ENCODE peak calls at places on chromosome 12, in seven cellular contexts. U is endodermal cell; A is CD8-positive, alpha-beta memory T cell; G is IMR-90; K is heart right ventricle; P is esophagus squamous epithelium; R is HAP-1. X is an unnamed sample. For H3K4me1, the result is how much of the 10 kb centered on the place peaks cover.

GRCh38 chr12:39902823-39903222 is 203.1 kb downstream of the SLC2A13 start:
- DNase-seq in U (no peak), A (no peak), G (no peak), K (no peak), P (no peak), R (no peak), X (no peak)

GRCh38 chr12:62732861-62733427 is 202.0 kb downstream of the PPM1H start:
- DNase-seq in U (no peak), A (no peak), G (peak), K (no peak), P (no peak), R (no peak), X (no peak)

GRCh38 chr12:76633415-76633814 is 73.8 kb upstream of the OSBPL8 start:
- DNase-seq in U (no peak), A (no peak), G (no peak), K (peak), P (no peak), R (peak), X (no peak)

GRCh38 chr12:57476162-57476992 is 3.3 kb downstream of the ARHGAP9 start:
- DNase-seq in U (peak), A (peak), G (no peak), K (no peak), P (no peak), R (no peak), X (no peak)

GRCh38 chr12:69024907-69025306 is 91.9 kb upstream of the CPM start:
- DNase-seq in U (no peak), A (no peak), G (peak), K (no peak), P (no peak), R (no peak), X (no peak)

GRCh38 chr12:69583203-69583602 is 2.1 kb upstream of the CCT2 start:
- DNase-seq in U (peak), A (no peak), G (no peak), K (no peak), P (no peak), R (peak), X (no peak)

GRCh38 chr12:79874665-79875064 is 60.2 kb downstream of the PPP1R12A start:
- DNase-seq in U (peak), A (no peak), G (no peak), K (no peak), P (no peak), R (no peak), X (no peak)

GRCh38 chr12:57118711-57119271 is 7.6 kb upstream of the STAT6 start:
- DNase-seq in U (no peak), A (no peak), G (peak), K (no peak), P (no peak), R (no peak), X (no peak)

GRCh38 chr12:29008786-29009185 is 140.3 kb upstream of the FAR2 start:
- DNase-seq in U (no peak), A (no peak), G (no peak), K (no peak), P (no peak), R (no peak), X (no peak)

GRCh38 chr12:102629262-102629888 is 149.0 kb upstream of the IGF1 start:
- DNase-seq in U (no peak), A (no peak), G (peak), K (no peak), P (no peak), R (no peak), X (no peak)

GRCh38 chr12:91613223-91613779 is 430.7 kb upstream of the DCN start:
- DNase-seq in U (no peak), A (no peak), G (no peak), K (no peak), P (no peak), R (no peak), X (no peak)

GRCh38 chr12:73529954-73530353 is 1007.7 kb upstream of the ATXN7L3B start:
- DNase-seq in U (no peak), A (no peak), G (no peak), K (no peak), P (no peak), R (no peak), X (no peak)

GRCh38 chr12:28993720-28994119 is 155.4 kb upstream of the FAR2 start:
- DNase-seq in U (peak), A (no peak), G (no peak), K (no peak), P (no peak), R (no peak), X (no peak)

GRCh38 chr12:116125981-116126566 is 151.4 kb downstream of the MED13L start:
- DNase-seq in U (peak), A (no peak), G (no peak), K (no peak), P (no peak), R (no peak), X (no peak)

GRCh38 chr12:116123511-116124258 is 153.8 kb downstream of the MED13L start:
- DNase-seq in U (peak), A (no peak), G (peak), K (peak), P (no peak), R (peak), X (no peak)

GRCh38 chr12:116122639-116123038 is 154.9 kb downstream of the MED13L start:
- DNase-seq in U (no peak), A (no peak), G (no peak), K (no peak), P (no peak), R (no peak), X (no peak)

GRCh38 chr12:116126610-116127009 is 150.9 kb downstream of the MED13L start:
- DNase-seq in U (no peak), A (no peak), G (peak), K (no peak), P (no peak), R (no peak), X (no peak)

GRCh38 chr12:116125084-116125483 is 152.4 kb downstream of the MED13L start:
- DNase-seq in U (no peak), A (no peak), G (no peak), K (no peak), P (no peak), R (no peak), X (no peak)
- H3K4me1 ChIP-seq in U (under half), A (under half), G (under half), K (half or more), P (under half), R (half or more), X (half or more)

GRCh38 chr12:43233861-43234260 is 318.1 kb downstream of the ADAMTS20 start:
- DNase-seq in U (no peak), A (no peak), G (no peak), K (no peak), P (no peak), R (peak), X (no peak)
- H3K4me1 ChIP-seq in U (under half), A (under half), G (under half), K (under half), P (under half), R (under half), X (under half)

DNA sequence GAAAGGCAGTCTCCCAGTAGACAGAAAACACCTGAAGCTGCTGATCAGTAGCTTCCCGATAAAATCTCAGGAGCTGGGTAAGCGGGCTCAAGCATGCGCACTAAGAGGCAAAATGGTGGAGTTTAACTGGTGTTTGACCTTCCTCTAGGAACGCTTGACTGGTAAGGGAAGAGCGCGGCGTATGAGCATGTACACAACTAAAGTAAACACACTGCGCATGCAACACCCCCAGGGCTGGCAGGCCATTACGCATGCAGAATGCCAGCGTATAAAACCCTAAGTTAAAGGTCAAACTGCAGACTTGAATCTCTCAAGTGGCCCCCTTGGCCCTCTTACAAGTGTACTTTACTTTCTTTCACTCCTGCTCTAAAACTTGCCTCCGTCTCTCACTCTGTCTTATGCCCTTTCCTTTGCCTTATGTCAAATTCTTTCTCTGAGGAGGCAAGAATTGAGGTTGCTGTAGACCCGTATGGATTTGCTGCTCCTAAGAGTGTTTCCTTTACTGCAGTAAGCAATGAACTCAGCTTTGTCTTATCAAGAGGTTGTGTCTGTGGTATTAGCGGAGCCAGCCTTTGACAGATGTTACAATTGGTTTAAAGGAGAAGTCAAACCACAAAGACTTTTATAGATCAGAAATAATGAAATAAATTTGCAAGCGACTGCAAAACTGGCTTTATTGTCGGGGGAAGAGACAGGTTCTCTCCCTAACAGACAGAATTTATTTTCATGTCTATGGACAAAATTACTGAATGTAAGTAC is 113.7 kb downstream of the C12orf75 start:
- DNase-seq in U (no peak), A (no peak), G (peak), K (no peak), P (no peak), R (peak), X (no peak)
- H3K4me1 ChIP-seq in U (under half), A (under half), G (under half), K (under half), P (under half), R (under half), X (under half)

GRCh38 chr12:11823043-11823442 is 173.6 kb downstream of the ETV6 start:
- DNase-seq in U (no peak), A (no peak), G (peak), K (no peak), P (no peak), R (no peak), X (no peak)

GRCh38 chr12:11825278-11825677 is 175.8 kb downstream of the ETV6 start:
- DNase-seq in U (no peak), A (no peak), G (no peak), K (no peak), P (no peak), R (no peak), X (no peak)

GRCh38 chr12:11824736-11825135 is 175.3 kb downstream of the ETV6 start:
- DNase-seq in U (no peak), A (no peak), G (no peak), K (no peak), P (no peak), R (no peak), X (no peak)

GRCh38 chr12:11823593-11823992 is 174.1 kb downstream of the ETV6 start:
- DNase-seq in U (no peak), A (no peak), G (no peak), K (no peak), P (no peak), R (no peak), X (no peak)

DNA sequence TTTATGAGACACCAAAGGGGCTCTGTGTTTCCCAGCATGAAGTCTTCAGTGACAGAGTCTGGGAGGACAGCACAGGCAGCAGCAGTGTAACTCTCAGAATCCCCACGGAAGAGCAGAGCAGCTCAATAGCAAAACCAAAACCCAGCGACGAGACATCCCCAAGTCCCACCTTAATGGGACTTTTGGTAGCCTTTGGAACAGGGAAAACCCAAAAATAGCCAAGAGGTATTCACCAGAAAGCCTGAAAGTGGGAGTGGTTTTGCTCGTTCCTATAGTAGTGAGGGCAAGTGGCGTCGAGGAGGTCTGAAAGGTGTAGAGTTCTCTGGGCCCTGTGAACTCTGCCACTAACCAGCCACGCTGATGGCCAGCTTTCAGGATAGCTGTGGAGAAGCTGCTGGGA is 174.6 kb downstream of the ETV6 start:
- DNase-seq in U (no peak), A (no peak), G (no peak), K (no peak), P (no peak), R (no peak), X (no peak)
- H3K4me1 ChIP-seq in U (under half), A (under half), G (under half), K (under half), P (under half), R (under half), X (under half)

GRCh38 chr12:96155781-96156180 is 38.4 kb upstream of the ELK3 start:
- DNase-seq in U (no peak), A (no peak), G (no peak), K (no peak), P (no peak), R (no peak), X (no peak)

GRCh38 chr12:96153131-96153724 is 40.9 kb upstream of the ELK3 start:
- DNase-seq in U (no peak), A (no peak), G (no peak), K (no peak), P (no peak), R (no peak), X (no peak)

GRCh38 chr12:96155181-96155580 is 39.0 kb upstream of the ELK3 start:
- DNase-seq in U (no peak), A (no peak), G (no peak), K (no peak), P (no peak), R (no peak), X (no peak)

GRCh38 chr12:96156211-96156610 is 38.0 kb upstream of the ELK3 start:
- DNase-seq in U (no peak), A (no peak), G (no peak), K (no peak), P (no peak), R (no peak), X (no peak)

GRCh38 chr12:96157427-96157826 is 36.7 kb upstream of the ELK3 start:
- DNase-seq in U (no peak), A (no peak), G (no peak), K (no peak), P (no peak), R (no peak), X (no peak)
- H3K4me1 ChIP-seq in U (under half), A (under half), G (under half), K (under half), P (under half), R (under half), X (under half)

DNA sequence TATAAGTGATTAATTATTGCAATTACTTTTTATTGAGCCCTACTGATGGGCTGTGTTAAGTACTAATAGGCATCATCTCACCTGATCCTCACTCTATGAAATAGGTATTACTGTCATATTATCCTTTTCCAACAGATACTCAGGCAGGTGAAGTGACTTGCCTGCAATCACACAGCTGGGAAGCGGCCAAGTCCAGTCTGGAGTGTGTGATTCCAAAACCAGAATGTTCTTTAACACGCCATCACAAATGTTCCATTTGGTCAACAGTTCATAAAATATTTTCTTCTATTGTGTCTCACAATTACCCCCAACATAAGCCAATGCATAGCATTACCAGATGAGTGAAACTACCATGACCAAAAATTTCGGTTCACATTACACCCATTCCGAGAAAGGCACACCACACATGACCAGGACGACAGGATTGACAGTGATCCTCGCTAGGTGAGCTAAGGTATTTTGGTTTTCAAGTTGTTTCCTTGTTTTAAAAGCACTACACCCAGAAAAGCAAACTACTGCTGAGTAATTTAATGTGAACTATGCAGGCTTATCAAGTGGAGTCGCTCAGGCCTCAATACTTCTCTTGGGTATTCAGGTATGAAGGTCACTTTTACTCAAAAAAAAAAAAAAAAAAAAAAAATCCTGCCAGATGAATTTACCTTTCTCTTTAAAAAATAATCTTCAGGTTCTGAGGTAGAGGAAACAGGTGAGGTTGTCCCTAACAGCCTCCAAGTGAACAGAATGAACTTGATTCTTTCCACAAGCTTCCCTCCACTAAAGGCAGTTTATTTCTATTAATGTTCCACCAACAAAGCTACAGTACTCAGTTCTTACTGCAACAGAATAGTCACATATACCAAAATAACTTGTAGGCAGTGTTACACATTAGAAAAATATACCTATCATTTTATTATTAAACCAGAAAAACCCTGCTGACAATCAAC is 2.4 kb downstream of the VPS37B start:
- DNase-seq in U (no peak), A (no peak), G (no peak), K (no peak), P (no peak), R (no peak), X (no peak)
- H3K4me1 ChIP-seq in U (under half), A (half or more), G (under half), K (half or more), P (half or more), R (half or more), X (under half)

X was measured in tibial artery.